ENCODE peak calls at places on chromosomes 3 and 15, in nine cellular contexts. K is T-helper 2 cell, Q is MV-4-11, E is foreskin fibroblast, S is nephron progenitor cell, F is left lung, M is HCT116, H is GM03348, U is NCI-H2081 treated with DMSO at 0.1 percent for 48 hours. Z is an unnamed sample.

GRCh38 chr3:30996467-30996866 is 102.0 kb upstream of the GADL1 start:
- DNase-seq in K (no peak), Q (no peak), E (no peak), S (no peak), F (no peak), M (no peak), H (no peak), U (no peak), Z (no peak)

GRCh38 chr15:29143909-29144308 is 125.7 kb downstream of the NSMCE3 start:
- DNase-seq in K (no peak), Q (no peak), E (peak), S (no peak), F (no peak), M (no peak), H (peak), U (no peak), Z (no peak)

GRCh38 chr15:57902155-57902554 is 163.4 kb downstream of the ALDH1A2 start:
- DNase-seq in K (no peak), Q (no peak), E (no peak), S (no peak), F (no peak), M (no peak), H (no peak), U (no peak), Z (no peak)

GRCh38 chr3:119643094-119643493 is 17.3 kb downstream of the POPDC2 start:
- DNase-seq in K (no peak), Q (no peak), E (no peak), S (no peak), F (no peak), M (no peak), H (no peak), U (no peak), Z (no peak)

GRCh38 chr3:186339180-186339912 is 22.7 kb downstream of the DGKG start:
- DNase-seq in K (no peak), Q (no peak), E (no peak), S (no peak), F (no peak), M (no peak), H (no peak), U (no peak), Z (no peak)

GRCh38 chr3:46442591-46443530 is 21.8 kb downstream of the LTF start:
- DNase-seq in K (no peak), Q (peak), E (peak), S (peak), F (no peak), M (no peak), H (peak), U (no peak), Z (peak)

GRCh38 chr3:172717493-172718088 is 6.7 kb upstream of the NCEH1 start:
- DNase-seq in K (no peak), Q (peak), E (no peak), S (no peak), F (no peak), M (peak), H (no peak), U (no peak), Z (no peak)

GRCh38 chr3:61914277-61914676 is 352.9 kb downstream of the PTPRG start:
- DNase-seq in K (no peak), Q (no peak), E (peak), S (no peak), F (no peak), M (no peak), H (peak), U (no peak), Z (no peak)

GRCh38 chr3:120780977-120781376 is 38.4 kb downstream of the GTF2E1 start:
- DNase-seq in K (no peak), Q (peak), E (peak), S (no peak), F (peak), M (peak), H (peak), U (no peak), Z (peak)

GRCh38 chr3:107846282-107846852 is 244.5 kb downstream of the CD47 start:
- DNase-seq in K (no peak), Q (peak), E (peak), S (peak), F (peak), M (peak), H (peak), U (no peak), Z (peak)

GRCh38 chr15:60004019-60004845 is at the start of gene FOXB1:
- DNase-seq in K (no peak), Q (no peak), E (no peak), S (peak), F (no peak), M (no peak), H (no peak), U (no peak), Z (no peak)

GRCh38 chr15:74378853-74379252 is 11.4 kb upstream of the CYP11A1 start:
- DNase-seq in K (no peak), Q (no peak), E (no peak), S (no peak), F (no peak), M (no peak), H (peak), U (no peak), Z (no peak)

GRCh38 chr15:83435202-83435601 is 11.9 kb upstream of the SH3GL3 start:
- DNase-seq in K (no peak), Q (no peak), E (no peak), S (no peak), F (no peak), M (no peak), H (no peak), U (no peak), Z (no peak)

GRCh38 chr3:48555231-48555948 is 1.2 kb downstream of the PFKFB4 start:
- DNase-seq in K (no peak), Q (no peak), E (no peak), S (no peak), F (no peak), M (no peak), H (no peak), U (no peak), Z (no peak)

GRCh38 chr3:35908366-35909232 is 269.3 kb downstream of the ARPP21 start:
- DNase-seq in K (no peak), Q (peak), E (peak), S (peak), F (peak), M (peak), H (peak), U (peak), Z (peak)

GRCh38 chr3:132321321-132321720 is 4.1 kb downstream of the ACP3 start:
- DNase-seq in K (no peak), Q (no peak), E (no peak), S (no peak), F (no peak), M (no peak), H (no peak), U (no peak), Z (no peak)

GRCh38 chr3:23749589-23749988 is 56.2 kb upstream of the UBE2E1 start:
- DNase-seq in K (no peak), Q (no peak), E (no peak), S (no peak), F (no peak), M (no peak), H (no peak), U (no peak), Z (no peak)

Z was measured in fibroblast of the conjunctiva.